ENCODE peak calls at places on chromosomes 5 and 9, in seven cellular contexts. N is body of pancreas, V is uterus, A is heart left ventricle, P is upper lobe of left lung, O is Peyer's patch, L is IMR-90. C is an unnamed sample.

GRCh38 chr9:129131300-129132145 is 20.3 kb downstream of the PTPA start:
- DNase-seq in P (peak; percentile 83), A (peak; percentile 87), N (peak; percentile 83), L (peak; percentile 55), V (peak; percentile 80), O (peak; percentile 90), C (no peak)

GRCh38 chr9:103731541-103731940 is 362.6 kb upstream of the SMC2 start:
- DNase-seq in A (no peak), L (no peak), V (no peak), N (no peak), O (no peak), P (no peak), C (no peak)

GRCh38 chr9:110135858-110136257 is 72.1 kb downstream of the C9orf152 start:
- DNase-seq in P (no peak), N (no peak), V (no peak), O (no peak), L (peak; percentile 44), A (no peak), C (no peak)

GRCh38 chr5:146732966-146733365 is 145.6 kb downstream of the PPP2R2B start:
- DNase-seq in P (no peak), A (no peak), O (no peak), N (no peak), L (peak; percentile 9), V (no peak), C (no peak)

GRCh38 chr5:161544350-161544765 is 2.2 kb downstream of the GABRB2 start:
- DNase-seq in O (peak; percentile 62), P (peak; percentile 32), N (peak; percentile 44), V (no peak), L (peak; percentile 4), A (no peak), C (no peak)

GRCh38 chr9:129835860-129836223 is 584 bp downstream of the USP20 start:
- DNase-seq in O (no peak), A (no peak), N (no peak), P (peak; percentile 28), V (no peak), L (peak; percentile 40), C (no peak)

GRCh38 chr9:121557581-121558422 is 58.2 kb upstream of the GGTA1 start:
- DNase-seq in P (peak; percentile 63), A (peak; percentile 80), N (peak; percentile 39), L (peak; percentile 92), O (peak; percentile 60), V (peak; percentile 32), C (no peak)

GRCh38 chr9:93301911-93302525 is 118.1 kb downstream of the WNK2 start:
- DNase-seq in L (no peak), N (peak; percentile 11), V (peak; percentile 8), O (peak; percentile 43), P (no peak), A (no peak), C (peak; percentile 70)

GRCh38 chr5:122858451-122858850 is 13.0 kb downstream of the SNX24 start:
- DNase-seq in V (no peak), O (no peak), N (no peak), A (no peak), P (no peak), L (no peak), C (no peak)

GRCh38 chr5:16536246-16536645 is 70.6 kb upstream of the ZNF622 start:
- DNase-seq in P (no peak), L (peak; percentile 24), A (no peak), O (peak; percentile 81), N (no peak), V (no peak), C (no peak)

GRCh38 chr5:137034764-137035479 is 464.2 kb downstream of the SPOCK1 start:
- DNase-seq in P (no peak), N (no peak), L (no peak), A (no peak), V (no peak), O (no peak), C (no peak)

GRCh38 chr5:127373858-127374491 is 83.4 kb downstream of the MEGF10 start:
- DNase-seq in V (no peak), A (no peak), L (no peak), O (no peak), N (no peak), P (no peak), C (no peak)

GRCh38 chr5:131610198-131611063 is 24.6 kb downstream of the RAPGEF6 start:
- DNase-seq in P (no peak), N (no peak), V (no peak), O (no peak), L (peak; percentile 95), A (no peak), C (no peak)

GRCh38 chr5:123514615-123515355 is 2.8 kb downstream of the CSNK1G3 start:
- DNase-seq in V (no peak), O (no peak), L (no peak), A (no peak), N (no peak), P (no peak), C (no peak)

GRCh38 chr9:20236676-20237075 is 385.6 kb downstream of the MLLT3 start:
- DNase-seq in A (no peak), N (no peak), V (no peak), O (no peak), L (no peak), P (peak; percentile 23), C (no peak)

GRCh38 chr5:136192015-136192525 is 892 bp downstream of the SMIM32 start:
- DNase-seq in L (no peak), O (no peak), N (no peak), V (no peak), P (no peak), A (no peak), C (no peak)

GRCh38 chr5:139698461-139699146 is 50.5 kb downstream of the CXXC5 start:
- DNase-seq in O (peak; percentile 72), L (peak; percentile 74), V (peak; percentile 88), P (no peak), N (peak; percentile 90), A (peak; percentile 89), C (no peak)

GRCh38 chr9:6845881-6846280 is 88.1 kb downstream of the KDM4C start:
- DNase-seq in P (no peak), A (no peak), L (peak; percentile 27), N (no peak), V (no peak), O (no peak), C (no peak)

GRCh38 chr9:81755721-81756120 is 66.4 kb upstream of the TLE1 start:
- DNase-seq in V (no peak), A (no peak), L (no peak), N (no peak), P (no peak), O (no peak), C (no peak)

GRCh38 chr9:81754245-81754644 is 64.9 kb upstream of the TLE1 start:
- DNase-seq in N (no peak), P (no peak), A (no peak), O (no peak), V (no peak), L (peak; percentile 22), C (no peak)

GRCh38 chr9:81758123-81758797 is 68.9 kb upstream of the TLE1 start:
- DNase-seq in L (no peak), O (no peak), N (no peak), V (no peak), P (no peak), A (no peak), C (no peak)

GRCh38 chr9:81748091-81748490 is 58.7 kb upstream of the TLE1 start:
- DNase-seq in V (no peak), O (no peak), A (no peak), N (no peak), L (no peak), P (no peak), C (no peak)

DNA sequence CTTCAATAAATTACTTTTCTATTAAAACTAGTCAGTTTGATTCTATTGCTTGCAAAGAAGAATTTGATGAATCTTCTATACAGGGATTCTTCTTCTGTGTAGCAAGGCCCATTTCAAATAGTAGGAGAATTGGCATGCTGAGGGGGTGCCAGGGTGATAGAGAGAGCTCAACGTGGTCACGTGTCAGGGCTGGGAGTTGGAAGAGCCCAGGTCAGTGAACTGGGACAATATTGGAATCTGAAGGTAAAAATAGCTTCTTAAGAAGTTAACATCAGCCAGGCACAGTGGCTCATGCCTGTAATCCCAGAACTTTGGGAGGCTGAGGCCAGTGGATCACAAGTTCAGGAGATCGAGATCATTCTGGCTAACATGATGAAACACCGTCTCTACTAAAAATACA is 64.1 kb upstream of the TLE1 start:
- DNase-seq in P (no peak), L (no peak), A (no peak), O (no peak), N (no peak), V (no peak), C (no peak)
- H3K36me3 ChIP-seq in P (no peaks in the 10 kb centered on the region), L (no peaks in the 10 kb centered on the region), A (no peaks in the 10 kb centered on the region), O (no peaks in the 10 kb centered on the region), N (no peaks in the 10 kb centered on the region), V (no peaks in the 10 kb centered on the region), C (no peaks in the 10 kb centered on the region)

DNA sequence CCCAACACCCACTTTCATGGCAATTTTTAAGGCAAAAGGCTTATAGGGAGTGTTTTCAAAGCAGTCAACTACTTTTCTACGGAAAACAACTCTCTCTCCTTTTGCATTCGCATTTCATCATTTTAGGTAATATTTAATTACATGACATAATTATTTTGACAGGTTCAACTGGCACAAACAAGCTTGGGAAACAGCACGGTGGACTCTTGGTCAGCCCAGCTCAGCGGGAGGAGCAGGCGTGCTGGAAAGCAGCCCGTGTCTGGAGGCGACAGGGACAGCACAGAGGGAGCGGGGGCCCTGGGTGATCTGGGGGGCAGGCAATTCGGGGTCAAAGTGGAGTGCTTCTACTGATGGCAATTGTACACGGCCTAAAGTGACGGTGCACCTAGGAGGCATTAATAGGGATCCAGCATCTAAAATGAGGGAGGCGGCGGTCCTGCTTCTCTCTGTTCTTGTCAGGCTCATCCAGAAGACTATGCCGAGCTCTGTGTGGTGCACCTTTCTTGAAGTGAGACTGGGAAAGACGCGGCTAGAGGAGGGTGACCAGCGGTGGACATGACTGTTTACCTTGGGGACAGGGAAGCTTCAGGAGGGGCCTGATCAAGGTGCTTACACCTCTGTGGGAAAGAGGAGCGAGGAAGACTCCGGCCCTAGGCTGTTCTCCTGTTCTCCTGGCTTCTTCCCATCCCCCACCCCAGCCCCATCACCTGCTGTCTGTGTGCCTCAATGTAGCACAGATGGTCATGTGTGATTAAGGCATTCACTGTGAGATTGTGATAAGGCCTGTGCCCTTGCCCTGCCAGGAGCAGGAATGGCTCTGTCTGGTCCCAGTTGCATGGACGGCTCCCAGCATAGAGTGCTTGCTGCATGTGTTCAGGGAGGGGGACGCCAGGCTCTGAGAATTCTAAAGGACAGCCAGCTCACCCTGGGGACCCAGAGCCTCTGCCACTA is 3.4 kb downstream of the MYMK start:
- DNase-seq in O (no peak), A (peak; percentile 21), V (no peak), L (no peak), P (no peak), N (no peak), C (no peak)
- TF ChIP-seq POLR2A in O (no peak), A (no peak), V (no peak), L (no peak), P (no peak), N (peak; percentile 8), C (no peak)

GRCh38 chr9:18149457-18150011 is 324.4 kb upstream of the ADAMTSL1 start:
- DNase-seq in N (no peak), A (no peak), V (no peak), P (no peak), L (peak; percentile 8), O (no peak), C (no peak)
- H3K4me3 ChIP-seq in N (no peak overlapping the region), A (no peak overlapping the region), V (no peak overlapping the region), P (no peak overlapping the region), L (no peak overlapping the region), O (no peak overlapping the region), C (no peak overlapping the region)

DNA sequence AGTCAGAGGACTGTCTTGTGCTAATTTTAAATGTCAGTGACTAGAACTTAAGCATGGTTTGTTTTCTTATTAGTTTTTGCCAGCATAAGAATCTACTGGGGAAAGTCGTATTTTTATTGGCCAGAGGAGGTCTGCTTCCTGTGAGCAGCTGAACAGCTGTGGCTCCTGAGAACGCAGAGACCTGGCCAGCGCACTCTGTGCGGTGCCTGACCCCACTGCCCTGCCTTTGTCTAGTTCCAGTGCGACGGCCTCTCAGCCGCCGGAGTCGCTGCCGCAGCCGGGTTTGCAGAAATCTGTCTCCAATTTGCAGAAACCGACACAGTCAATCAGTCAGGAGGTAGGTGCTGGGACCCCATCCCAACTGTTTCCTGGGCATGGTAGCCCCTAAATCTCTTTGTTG is 42.5 kb downstream of the PRRC2B start:
- DNase-seq in V (no peak), A (peak; percentile 86), P (no peak), O (no peak), L (no peak), N (no peak), C (no peak)
- H3K36me3 ChIP-seq in V (no peaks in the 10 kb centered on the region), A (peaks cover 89% of the 10 kb centered on the region), P (peaks cover 93% of the 10 kb centered on the region), O (peaks cover 90% of the 10 kb centered on the region), L (peaks cover 65% of the 10 kb centered on the region), N (peaks cover 19% of the 10 kb centered on the region), C (peaks cover 4% of the 10 kb centered on the region)